ENCODE peak calls at places on chromosomes 4 and X, in seven cellular contexts. E is H1, O is SK-N-SH, P is mucosa of descending colon, H is glutamatergic neuron, B is ascending aorta, T is neural crest cell. V is an unnamed sample.

GRCh38 chr4:120692964-120693363 is 229.6 kb downstream of the PRDM5 start:
- DNase-seq in E (no peak), O (no peak), P (no peak), H (no peak), B (no peak), T (no peak), V (peak)

GRCh38 chr4:142815834-142816233 is 30.3 kb downstream of the INPP4B start:
- DNase-seq in E (no peak), O (no peak), P (no peak), H (no peak), B (no peak), T (no peak), V (peak)

GRCh38 chr4:3464349-3464905 is 1.3 kb downstream of the DOK7 start:
- DNase-seq in E (no peak), O (no peak), P (peak), H (peak), B (no peak), T (no peak), V (no peak)

GRCh38 chrX:71998836-71999509 is 88.3 kb downstream of the NHSL2 start:
- DNase-seq in E (no peak), O (peak), P (no peak), H (no peak), B (no peak), T (peak), V (peak)

GRCh38 chrX:150478496-150479492 is 89.6 kb upstream of the MTM1 start:
- DNase-seq in E (no peak), O (no peak), P (no peak), H (no peak), B (no peak), T (no peak), V (no peak)

GRCh38 chrX:40805404-40805803 is 70.1 kb upstream of the MED14 start:
- DNase-seq in E (no peak), O (no peak), P (no peak), H (no peak), B (no peak), T (no peak), V (no peak)

GRCh38 chr4:7021355-7021754 is 21.8 kb upstream of the TADA2B start:
- DNase-seq in E (no peak), O (no peak), P (no peak), H (no peak), B (no peak), T (no peak), V (no peak)

GRCh38 chr4:114658776-114659175 is 60.2 kb downstream of the UGT8 start:
- DNase-seq in E (no peak), O (no peak), P (no peak), H (no peak), B (no peak), T (no peak), V (no peak)

GRCh38 chr4:182197611-182198010 is 45.6 kb upstream of the TENM3 start:
- DNase-seq in E (no peak), O (no peak), P (no peak), H (no peak), B (no peak), T (no peak), V (no peak)

GRCh38 chr4:168853770-168854169 is 156.3 kb downstream of the CBR4 start:
- DNase-seq in E (no peak), O (no peak), P (no peak), H (no peak), B (no peak), T (no peak), V (no peak)

GRCh38 chr4:104795264-104795934 is 300.7 kb upstream of the CXXC4 start:
- DNase-seq in E (no peak), O (no peak), P (no peak), H (no peak), B (no peak), T (no peak), V (no peak)

GRCh38 chrX:149145845-149146285 is 359.2 kb downstream of the IDS start:
- DNase-seq in E (no peak), O (no peak), P (no peak), H (no peak), B (no peak), T (no peak), V (no peak)

GRCh38 chr4:122679317-122679716 is 53.2 kb upstream of the BBS12 start:
- DNase-seq in E (no peak), O (no peak), P (no peak), H (no peak), B (no peak), T (no peak), V (no peak)

GRCh38 chrX:131841496-131842410 is 181.3 kb upstream of the STK26 start:
- DNase-seq in E (no peak), O (peak), P (no peak), H (peak), B (no peak), T (peak), V (peak)

GRCh38 chrX:69032601-69033000 is 132.7 kb downstream of the PJA1 start:
- DNase-seq in E (no peak), O (no peak), P (no peak), H (no peak), B (no peak), T (no peak), V (no peak)

GRCh38 chr4:73220815-73221214 is 37.8 kb downstream of the ANKRD17 start:
- DNase-seq in E (no peak), O (no peak), P (no peak), H (no peak), B (no peak), T (no peak), V (no peak)

GRCh38 chrX:28189011-28189410 is 207.8 kb upstream of the DCAF8L1 start:
- DNase-seq in E (no peak), O (no peak), P (no peak), H (no peak), B (no peak), T (no peak), V (peak)

GRCh38 chrX:153800177-153800722 is 5.8 kb downstream of the SSR4 start:
- DNase-seq in E (no peak), O (no peak), P (no peak), H (no peak), B (no peak), T (no peak), V (no peak)

GRCh38 chr4:6372649-6373525 is 99.5 kb downstream of the PPP2R2C start:
- DNase-seq in E (no peak), O (peak), P (no peak), H (no peak), B (no peak), T (no peak), V (peak)

GRCh38 chr4:84493092-84493850 is 5.8 kb downstream of the NKX6-1 start:
- DNase-seq in E (no peak), O (peak), P (peak), H (peak), B (no peak), T (peak), V (peak)

GRCh38 chr4:53541577-53542206 is 49.6 kb downstream of the LNX1 start:
- DNase-seq in E (no peak), O (peak), P (no peak), H (no peak), B (no peak), T (no peak), V (peak)

GRCh38 chr4:24244663-24245519 is 339.5 kb downstream of the DHX15 start:
- DNase-seq in E (no peak), O (no peak), P (no peak), H (no peak), B (no peak), T (no peak), V (no peak)

GRCh38 chrX:153588782-153589446 is 10.0 kb downstream of the CCNQ start:
- DNase-seq in E (no peak), O (no peak), P (no peak), H (no peak), B (no peak), T (no peak), V (no peak)

GRCh38 chr4:7892212-7893019 is 47.2 kb downstream of the AFAP1 start:
- DNase-seq in E (no peak), O (peak), P (no peak), H (peak), B (no peak), T (no peak), V (peak)

GRCh38 chr4:158376441-158376840 is 145.2 kb upstream of the RXFP1 start:
- DNase-seq in E (no peak), O (no peak), P (no peak), H (no peak), B (no peak), T (no peak), V (peak)

GRCh38 chr4:151233600-151233999 is 43.4 kb upstream of the PRSS48 start:
- DNase-seq in E (no peak), O (no peak), P (no peak), H (no peak), B (no peak), T (no peak), V (no peak)

GRCh38 chr4:26412381-26413372 is 77.6 kb downstream of the CCKAR start:
- DNase-seq in E (no peak), O (no peak), P (peak), H (no peak), B (no peak), T (no peak), V (no peak)

GRCh38 chr4:89056953-89057398 is at the start of gene FAM13A:
- DNase-seq in E (peak), O (no peak), P (peak), H (peak), B (peak), T (peak), V (peak)

GRCh38 chrX:101136235-101136634 is 38.2 kb downstream of the CENPI start:
- DNase-seq in E (no peak), O (no peak), P (no peak), H (no peak), B (no peak), T (no peak), V (no peak)

GRCh38 chrX:150044556-150044955 is 106.3 kb upstream of the EOLA2 start:
- DNase-seq in E (no peak), O (no peak), P (no peak), H (no peak), B (no peak), T (no peak), V (peak)

GRCh38 chrX:45824471-45824870 is 623.8 kb upstream of the DIPK2B start:
- DNase-seq in E (no peak), O (peak), P (no peak), H (peak), B (peak), T (no peak), V (peak)

GRCh38 chrX:53239474-53239873 is 14.5 kb upstream of the KDM5C start:
- DNase-seq in E (no peak), O (no peak), P (no peak), H (peak), B (no peak), T (no peak), V (no peak)

GRCh38 chr4:41176357-41176756 is 38.0 kb downstream of the APBB2 start:
- DNase-seq in E (no peak), O (no peak), P (no peak), H (no peak), B (no peak), T (no peak), V (peak)

GRCh38 chr4:183659919-183660318 is 826 bp downstream of the TRAPPC11 start:
- DNase-seq in E (no peak), O (peak), P (no peak), H (no peak), B (no peak), T (no peak), V (no peak)

GRCh38 chrX:123450217-123450616 is 266.1 kb downstream of the GRIA3 start:
- DNase-seq in E (no peak), O (no peak), P (no peak), H (no peak), B (no peak), T (no peak), V (peak)
- TF ChIP-seq CTCF in E (peak), O (peak), P (no peak), H (no peak), B (no peak), T (peak), V (peak)

GRCh38 chr4:76250962-76251361 is 559 bp upstream of the FAM47E start:
- DNase-seq in E (no peak), O (peak), P (no peak), H (no peak), B (no peak), T (no peak), V (no peak)

GRCh38 chr4:76240236-76240635 is 11.3 kb upstream of the FAM47E start:
- DNase-seq in E (no peak), O (no peak), P (no peak), H (no peak), B (no peak), T (no peak), V (no peak)

GRCh38 chr4:76251448-76252270 is at the start of gene FAM47E:
- DNase-seq in E (peak), O (peak), P (peak), H (peak), B (peak), T (peak), V (peak)

GRCh38 chr4:76246852-76247251 is 4.7 kb upstream of the FAM47E start:
- DNase-seq in E (no peak), O (no peak), P (no peak), H (no peak), B (no peak), T (no peak), V (no peak)

GRCh38 chr4:76246025-76246424 is 5.5 kb upstream of the FAM47E start:
- DNase-seq in E (no peak), O (no peak), P (no peak), H (no peak), B (no peak), T (no peak), V (no peak)
- TF ChIP-seq CTCF in E (no peak), O (no peak), P (no peak), H (no peak), B (no peak), T (no peak), V (no peak)

GRCh38 chrX:115892787-115893671 is 277.5 kb upstream of the AGTR2 start:
- DNase-seq in E (no peak), O (peak), P (peak), H (peak), B (no peak), T (no peak), V (peak)

GRCh38 chrX:115895678-115896329 is 274.7 kb upstream of the AGTR2 start:
- DNase-seq in E (no peak), O (no peak), P (no peak), H (no peak), B (no peak), T (no peak), V (no peak)

GRCh38 chrX:115892056-115892708 is 278.4 kb upstream of the AGTR2 start:
- DNase-seq in E (no peak), O (no peak), P (peak), H (no peak), B (no peak), T (no peak), V (no peak)

GRCh38 chrX:115896362-115896761 is 274.2 kb upstream of the AGTR2 start:
- DNase-seq in E (no peak), O (no peak), P (no peak), H (no peak), B (no peak), T (no peak), V (no peak)

DNA sequence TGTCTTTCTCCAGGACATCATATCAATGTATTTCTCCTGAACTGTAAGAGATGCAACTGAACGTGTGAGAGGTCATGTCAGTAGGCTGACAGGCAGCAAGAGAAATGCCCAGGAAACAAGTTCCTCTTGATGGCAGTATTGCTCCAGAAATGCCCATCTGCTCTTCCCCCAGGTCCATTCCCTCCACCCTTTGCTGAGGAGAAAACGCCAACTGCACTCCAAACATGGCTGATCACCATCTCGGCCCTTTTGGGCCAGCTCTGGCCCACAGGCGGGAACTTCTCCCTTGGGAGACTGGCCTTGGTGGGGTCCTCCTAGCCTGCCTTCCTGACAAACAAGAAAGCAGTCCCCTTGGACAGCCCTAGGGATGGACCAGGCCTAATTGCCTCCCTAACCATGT is 276.5 kb upstream of the AGTR2 start:
- DNase-seq in E (no peak), O (peak), P (peak), H (no peak), B (no peak), T (no peak), V (peak)
- TF ChIP-seq CTCF in E (no peak), O (peak), P (no peak), H (no peak), B (peak), T (peak), V (no peak)

GRCh38 chrX:17531500-17531899 is 156.5 kb downstream of the NHS start:
- DNase-seq in E (no peak), O (no peak), P (no peak), H (no peak), B (no peak), T (no peak), V (no peak)

GRCh38 chrX:17529349-17529748 is 154.3 kb downstream of the NHS start:
- DNase-seq in E (no peak), O (no peak), P (no peak), H (no peak), B (no peak), T (no peak), V (no peak)

GRCh38 chrX:17537652-17538301 is 162.8 kb downstream of the NHS start:
- DNase-seq in E (no peak), O (no peak), P (peak), H (no peak), B (no peak), T (peak), V (no peak)

GRCh38 chrX:17535229-17535628 is 160.2 kb downstream of the NHS start:
- DNase-seq in E (no peak), O (peak), P (no peak), H (no peak), B (no peak), T (peak), V (peak)
- TF ChIP-seq CTCF in E (peak), O (peak), P (no peak), H (no peak), B (peak), T (peak), V (peak)

DNA sequence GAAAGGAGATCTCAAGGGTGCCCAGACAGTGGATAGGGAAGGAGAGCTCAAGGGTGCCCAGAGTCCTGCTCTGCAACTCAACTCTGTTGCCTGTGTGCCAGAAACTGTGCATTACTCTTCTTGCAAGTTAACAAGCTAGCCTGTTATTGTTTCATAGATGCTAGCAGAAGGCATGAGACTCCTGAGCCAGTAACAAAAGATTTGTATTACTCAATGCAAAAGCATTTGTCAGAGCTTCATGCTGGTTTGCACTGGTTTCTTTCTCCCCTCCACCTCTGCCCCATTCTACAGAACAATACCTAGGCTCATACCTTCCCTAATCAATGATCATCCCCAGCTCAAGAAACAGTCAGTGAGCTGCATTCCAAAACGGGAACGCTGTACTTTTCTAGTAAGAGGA is 124.5 kb upstream of the NEIL3 start:
- DNase-seq in E (no peak), O (no peak), P (no peak), H (no peak), B (no peak), T (no peak), V (peak)
- TF ChIP-seq CTCF in E (no peak), O (no peak), P (no peak), H (no peak), B (no peak), T (no peak), V (no peak)

GRCh38 chr4:10461091-10461849 is 4.0 kb upstream of the ZNF518B start:
- DNase-seq in E (no peak), O (peak), P (peak), H (peak), B (no peak), T (peak), V (peak)
- TF ChIP-seq CTCF in E (peak), O (peak), P (peak), H (peak), B (peak), T (peak), V (peak)

DNA sequence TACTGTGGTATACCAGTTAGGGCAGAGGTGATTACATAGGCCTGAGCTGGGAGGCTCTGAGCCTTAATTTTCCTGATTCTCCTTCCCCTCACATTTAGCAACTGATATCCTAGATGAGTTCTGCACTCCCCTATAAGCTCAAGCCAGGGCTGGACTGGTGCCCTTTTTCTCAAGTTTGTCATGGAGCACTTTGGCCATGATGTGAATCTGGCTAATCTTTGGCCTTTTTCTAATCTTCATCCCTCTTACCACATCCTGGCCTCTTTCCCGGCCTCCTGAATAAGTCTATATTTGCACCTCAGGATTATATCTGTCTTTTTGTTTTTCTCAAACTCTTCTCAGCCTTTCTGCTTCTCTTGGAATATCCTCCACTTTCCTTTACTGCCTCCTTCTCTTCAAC is 10.9 kb upstream of the LAS1L start:
- DNase-seq in E (no peak), O (no peak), P (no peak), H (no peak), B (no peak), T (no peak), V (no peak)
- TF ChIP-seq CTCF in E (no peak), O (no peak), P (no peak), H (no peak), B (no peak), T (no peak), V (no peak)

GRCh38 chr4:788006-788635 is 37.8 kb downstream of the CPLX1 start:
- DNase-seq in E (no peak), O (no peak), P (no peak), H (no peak), B (no peak), T (no peak), V (no peak)

GRCh38 chr4:786074-786741 is 39.7 kb downstream of the CPLX1 start:
- DNase-seq in E (no peak), O (no peak), P (no peak), H (no peak), B (no peak), T (no peak), V (no peak)

GRCh38 chr4:785332-786073 is 40.4 kb downstream of the CPLX1 start:
- DNase-seq in E (peak), O (no peak), P (peak), H (no peak), B (no peak), T (no peak), V (no peak)

GRCh38 chr4:787561-787981 is 38.4 kb downstream of the CPLX1 start:
- DNase-seq in E (no peak), O (peak), P (no peak), H (no peak), B (no peak), T (no peak), V (no peak)

GRCh38 chr4:786861-787300 is 39.0 kb downstream of the CPLX1 start:
- DNase-seq in E (no peak), O (peak), P (no peak), H (no peak), B (no peak), T (no peak), V (no peak)
- TF ChIP-seq CTCF in E (peak), O (no peak), P (no peak), H (no peak), B (no peak), T (no peak), V (no peak)